ENCODE peak calls at places on chromosomes 7 and 10, in ten cellular contexts. C is HCT116, L is PC-9, P is GM23338, M is GM23248, R is SK-N-SH, X is hepatocyte, S is PC-3, A is MM.1S, H is OCI-LY7. U is an unnamed sample.

GRCh38 chr7:73992104-73992562 is 35.8 kb upstream of the ELN start:
- DNase-seq in C (no peak), L (no peak), P (no peak), M (peak; percentile 93), R (no peak), X (no peak), S (no peak), A (no peak), H (no peak), U (no peak)

GRCh38 chr7:84247591-84247990 is 53.0 kb upstream of the SEMA3A start:
- DNase-seq in C (no peak), L (no peak), P (no peak), M (peak; percentile 57), R (no peak), X (no peak), S (peak; percentile 92), A (no peak), H (no peak), U (no peak)

GRCh38 chr10:94065344-94065743 is 71.6 kb downstream of the PLCE1 start:
- DNase-seq in C (no peak), L (no peak), P (no peak), M (peak; percentile 71), R (no peak), X (peak; percentile 30), S (no peak), A (no peak), H (no peak), U (no peak)

GRCh38 chr7:73451780-73452398 is 18.3 kb downstream of the FZD9 start:
- DNase-seq in C (peak; percentile 39), L (no peak), P (peak; percentile 72), M (peak; percentile 73), R (peak; percentile 75), X (peak; percentile 70), S (peak; percentile 67), A (peak; percentile 40), H (peak; percentile 62), U (peak; percentile 70)

GRCh38 chr7:16804674-16805439 is at the start of gene AGR2:
- DNase-seq in C (no peak), L (peak; percentile 82), P (peak; percentile 14), M (no peak), R (no peak), X (peak; percentile 44), S (peak; percentile 93), A (no peak), H (no peak), U (no peak)

GRCh38 chr7:123220396-123220795 is 20.6 kb upstream of the SLC13A1 start:
- DNase-seq in C (no peak), L (no peak), P (no peak), M (no peak), R (no peak), X (no peak), S (no peak), A (no peak), H (no peak), U (no peak)

GRCh38 chr7:27196287-27196739 is 3.6 kb downstream of the HOXA13 start:
- DNase-seq in C (no peak), L (peak; percentile 76), P (peak; percentile 87), M (peak; percentile 75), R (peak; percentile 83), X (peak; percentile 89), S (peak; percentile 89), A (peak; percentile 75), H (peak; percentile 74), U (peak; percentile 92)

GRCh38 chr10:14617125-14617524 is 157.6 kb downstream of the FAM107B start:
- DNase-seq in C (no peak), L (no peak), P (no peak), M (no peak), R (no peak), X (no peak), S (no peak), A (no peak), H (peak; percentile 45), U (no peak)

GRCh38 chr10:116771101-116771705 is 28.8 kb upstream of the HSPA12A start:
- DNase-seq in C (no peak), L (no peak), P (peak; percentile 12), M (peak; percentile 99), R (no peak), X (peak; percentile 72), S (peak; percentile 86), A (no peak), H (no peak), U (no peak)

GRCh38 chr10:116772901-116773300 is 30.5 kb upstream of the HSPA12A start:
- DNase-seq in C (no peak), L (no peak), P (no peak), M (no peak), R (no peak), X (no peak), S (no peak), A (no peak), H (no peak), U (no peak)

GRCh38 chr10:116770281-116770680 is 27.9 kb upstream of the HSPA12A start:
- DNase-seq in C (no peak), L (no peak), P (no peak), M (no peak), R (no peak), X (no peak), S (no peak), A (no peak), H (no peak), U (no peak)

GRCh38 chr10:116773306-116773705 is 30.9 kb upstream of the HSPA12A start:
- DNase-seq in C (no peak), L (no peak), P (no peak), M (no peak), R (no peak), X (no peak), S (no peak), A (no peak), H (no peak), U (no peak)

DNA sequence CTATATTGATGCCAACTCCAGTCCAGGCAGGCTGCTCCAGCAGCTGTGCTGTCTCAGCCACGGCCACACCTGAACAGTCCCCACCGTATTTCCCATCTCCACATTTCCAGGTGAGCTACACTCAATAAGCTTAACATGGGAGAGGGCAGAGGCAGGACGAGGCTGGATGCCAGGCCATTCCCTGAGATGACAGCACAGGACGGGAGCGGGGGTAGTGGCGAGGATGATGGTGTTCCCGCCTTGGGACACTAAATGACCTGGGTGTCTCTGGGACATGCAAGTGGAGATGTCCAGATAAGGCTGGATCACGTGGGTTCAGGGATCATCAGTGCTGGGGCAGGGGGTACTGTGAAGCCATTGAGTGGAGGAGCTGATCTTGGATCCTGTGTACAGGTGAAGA is 29.5 kb upstream of the HSPA12A start:
- DNase-seq in C (no peak), L (no peak), P (no peak), M (no peak), R (no peak), X (no peak), S (no peak), A (no peak), H (no peak), U (no peak)
- H3K4me2 ChIP-seq in C (no peak overlapping the region), L (peak overlapping the region; percentile 39), P (no peak overlapping the region), M (peak overlapping the region; percentile 41), R (peak overlapping the region; percentile 28), X (no peak overlapping the region), S (peak overlapping the region; percentile 37), A (no peak overlapping the region), H (no peak overlapping the region), U (no peak overlapping the region)

GRCh38 chr7:67302113-67303039 is 305.7 kb downstream of the TYW1 start:
- DNase-seq in C (peak; percentile 98), L (peak; percentile 99), P (peak; percentile 100), M (peak; percentile 98), R (peak; percentile 100), X (peak; percentile 99), S (peak; percentile 98), A (peak; percentile 99), H (peak; percentile 99), U (peak; percentile 100)
- H3K9me2 ChIP-seq in C (no peaks in the 10 kb centered on the region), L (no peaks in the 10 kb centered on the region), P (no peaks in the 10 kb centered on the region), M (no peaks in the 10 kb centered on the region), R (no peaks in the 10 kb centered on the region), X (no peaks in the 10 kb centered on the region), S (no peaks in the 10 kb centered on the region), A (no peaks in the 10 kb centered on the region), H (no peaks in the 10 kb centered on the region), U (no peaks in the 10 kb centered on the region)

GRCh38 chr7:158825628-158826289 is 3.5 kb downstream of the ESYT2 start:
- DNase-seq in C (no peak), L (no peak), P (no peak), M (no peak), R (no peak), X (no peak), S (no peak), A (no peak), H (no peak), U (no peak)

GRCh38 chr7:158827411-158828342 is 1.6 kb downstream of the ESYT2 start:
- DNase-seq in C (no peak), L (peak; percentile 29), P (no peak), M (peak; percentile 65), R (no peak), X (peak; percentile 36), S (peak; percentile 36), A (peak; percentile 35), H (peak; percentile 23), U (peak; percentile 56)

GRCh38 chr7:158820656-158821055 is 8.7 kb downstream of the ESYT2 start:
- DNase-seq in C (no peak), L (no peak), P (no peak), M (peak; percentile 59), R (no peak), X (no peak), S (peak; percentile 39), A (no peak), H (no peak), U (no peak)

GRCh38 chr7:158821173-158822021 is 7.9 kb downstream of the ESYT2 start:
- DNase-seq in C (peak; percentile 90), L (peak; percentile 23), P (no peak), M (peak; percentile 94), R (no peak), X (peak; percentile 44), S (peak; percentile 89), A (no peak), H (no peak), U (peak; percentile 41)

DNA sequence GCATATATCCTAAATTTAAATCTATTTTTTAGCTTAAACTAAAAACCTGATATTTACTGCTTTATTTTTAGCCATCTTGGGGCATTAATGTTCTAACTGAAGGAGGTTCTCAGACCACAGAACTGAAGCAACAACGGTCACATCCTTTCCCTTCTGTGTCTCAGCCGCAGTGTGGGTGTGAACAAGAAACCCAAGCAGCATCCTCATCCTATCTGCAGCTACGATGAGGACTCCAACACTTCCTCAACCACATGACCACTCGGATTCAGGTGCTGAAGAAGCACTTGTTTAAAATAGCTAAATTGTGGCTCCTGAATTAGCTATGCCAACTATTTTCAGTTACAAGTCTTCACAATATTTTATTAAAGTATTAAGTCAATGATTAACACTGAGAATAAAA is 5.3 kb downstream of the ESYT2 start:
- DNase-seq in C (no peak), L (no peak), P (no peak), M (peak; percentile 71), R (no peak), X (no peak), S (no peak), A (peak; percentile 65), H (peak; percentile 19), U (no peak)
- H3K4me3 ChIP-seq in C (no peak overlapping the region), L (no peak overlapping the region), P (no peak overlapping the region), M (no peak overlapping the region), R (no peak overlapping the region), X (no peak overlapping the region), S (no peak overlapping the region), A (no peak overlapping the region), H (no peak overlapping the region), U (peak overlapping the region; percentile 19)

GRCh38 chr10:124864421-124865193 is 63.0 kb downstream of the ABRAXAS2 start:
- DNase-seq in C (peak; percentile 61), L (peak; percentile 86), P (no peak), M (peak; percentile 14), R (no peak), X (peak; percentile 21), S (peak; percentile 91), A (no peak), H (no peak), U (no peak)

GRCh38 chr10:124867304-124867703 is 65.7 kb downstream of the ABRAXAS2 start:
- DNase-seq in C (no peak), L (no peak), P (peak; percentile 37), M (no peak), R (no peak), X (no peak), S (no peak), A (no peak), H (peak; percentile 12), U (no peak)

GRCh38 chr10:124869941-124870340 is 68.3 kb downstream of the ABRAXAS2 start:
- DNase-seq in C (no peak), L (no peak), P (no peak), M (no peak), R (no peak), X (no peak), S (no peak), A (no peak), H (no peak), U (no peak)

GRCh38 chr10:124866812-124867211 is 65.2 kb downstream of the ABRAXAS2 start:
- DNase-seq in C (no peak), L (no peak), P (no peak), M (no peak), R (no peak), X (no peak), S (no peak), A (no peak), H (no peak), U (no peak)

GRCh38 chr10:124865676-124866075 is 64.1 kb downstream of the ABRAXAS2 start:
- DNase-seq in C (no peak), L (no peak), P (no peak), M (no peak), R (no peak), X (no peak), S (no peak), A (no peak), H (no peak), U (no peak)
- H3K4me2 ChIP-seq in C (no peak overlapping the region), L (peak overlapping the region; percentile 74), P (no peak overlapping the region), M (no peak overlapping the region), R (no peak overlapping the region), X (no peak overlapping the region), S (no peak overlapping the region), A (no peak overlapping the region), H (no peak overlapping the region), U (no peak overlapping the region)

U was measured in Karpas-422.